ENCODE peak calls at places on chromosomes 11 and 22, in seven cellular contexts. E is RWPE1; F is MM.1S; W is M059J; O is glomerular endothelial cell; N is non-pigmented ciliary epithelial cell; J is stimulated activated naive CD4-positive, alpha-beta T cell. L is an unnamed sample.
A peak's percentile ranks its signal among the peaks of the same experiment; 100 is the strongest.

GRCh38 chr11:92240946-92241345 is 16.3 kb downstream of the FAT3 start:
- DNase-seq in O (no peak), W (no peak), N (no peak), E (no peak), J (no peak), F (no peak), L (no peak)

GRCh38 chr11:71462726-71463125 is 9.7 kb downstream of the NADSYN1 start:
- DNase-seq in F (no peak), J (no peak), N (no peak), W (no peak), E (no peak), O (no peak), L (no peak)

GRCh38 chr11:1547467-1548098 is 24.5 kb downstream of the DUSP8 start:
- DNase-seq in E (no peak), O (no peak), N (no peak), J (no peak), W (no peak), F (no peak), L (no peak)

GRCh38 chr11:2086239-2087040 is 52.7 kb downstream of the IGF2 start:
- DNase-seq in E (no peak), O (no peak), J (no peak), N (no peak), W (no peak), F (no peak), L (no peak)

GRCh38 chr11:79174045-79175008 is 266.5 kb downstream of the TENM4 start:
- DNase-seq in J (no peak), O (no peak), W (peak; percentile 8), E (no peak), N (no peak), F (no peak), L (no peak)

GRCh38 chr22:38316340-38317236 is 645 bp downstream of the CSNK1E start:
- DNase-seq in O (no peak), N (no peak), W (peak; percentile 44), J (peak; percentile 65), E (no peak), F (peak; percentile 31), L (no peak)

GRCh38 chr11:1087279-1087960 is 12.7 kb downstream of the MUC2 start:
- DNase-seq in E (no peak), J (no peak), N (no peak), W (no peak), F (no peak), O (no peak), L (no peak)

GRCh38 chr11:35318977-35319925 is 100.1 kb downstream of the SLC1A2 start:
- DNase-seq in J (no peak), N (no peak), F (no peak), E (no peak), O (peak; percentile 9), W (peak; percentile 84), L (no peak)

GRCh38 chr11:119318240-119319135 is 1.6 kb upstream of the MCAM start:
- DNase-seq in E (peak; percentile 78), J (no peak), F (no peak), N (peak; percentile 51), O (no peak), W (peak; percentile 95), L (no peak)

GRCh38 chr11:119218141-119218878 is 12.2 kb downstream of the CBL start:
- DNase-seq in E (peak; percentile 93), N (peak; percentile 92), O (no peak), F (no peak), J (no peak), W (peak; percentile 96), L (peak; percentile 97)

GRCh38 chr22:25656724-25657123 is 85.3 kb upstream of the MYO18B start:
- DNase-seq in O (no peak), W (no peak), E (no peak), J (no peak), N (no peak), F (peak; percentile 6), L (no peak)

GRCh38 chr22:29208502-29208862 is 2.8 kb downstream of the EMID1 start:
- DNase-seq in N (no peak), O (no peak), E (no peak), J (no peak), W (no peak), F (no peak), L (no peak)

GRCh38 chr11:6414874-6415328 is 4.0 kb downstream of the APBB1 start:
- DNase-seq in E (no peak), W (peak; percentile 41), F (peak; percentile 19), N (no peak), J (no peak), O (no peak), L (no peak)

GRCh38 chr11:115287266-115287665 is 216.9 kb downstream of the CADM1 start:
- DNase-seq in E (no peak), N (no peak), W (no peak), J (no peak), O (no peak), F (no peak), L (no peak)

GRCh38 chr22:17918840-17919239 is 105.5 kb downstream of the MICAL3 start:
- DNase-seq in J (no peak), W (peak; percentile 88), N (no peak), O (no peak), F (no peak), E (no peak), L (no peak)

GRCh38 chr22:40628354-40629042 is 8.0 kb downstream of the MRTFA start:
- DNase-seq in E (no peak), N (no peak), W (peak; percentile 86), F (no peak), O (no peak), J (no peak), L (no peak)

GRCh38 chr22:19644314-19645223 is 69.7 kb upstream of the SEPTIN5 start:
- DNase-seq in J (no peak), N (no peak), W (no peak), E (no peak), F (no peak), O (no peak), L (no peak)

GRCh38 chr22:17902960-17903359 is 121.4 kb downstream of the MICAL3 start:
- DNase-seq in F (no peak), E (no peak), N (no peak), O (no peak), J (no peak), W (no peak), L (no peak)

GRCh38 chr11:95388086-95388485 is 157.1 kb upstream of the SESN3 start:
- DNase-seq in J (no peak), F (no peak), E (no peak), O (no peak), W (no peak), N (no peak), L (no peak)

GRCh38 chr11:13260196-13260962 is 17.2 kb upstream of the BMAL1 start:
- DNase-seq in N (no peak), W (peak; percentile 55), J (no peak), E (peak; percentile 85), F (no peak), O (no peak), L (peak; percentile 93)

GRCh38 chr11:19474954-19475811 is 234.4 kb upstream of the E2F8 start:
- DNase-seq in J (no peak), E (no peak), O (no peak), W (no peak), F (no peak), N (no peak), L (no peak)

GRCh38 chr22:49712195-49712791 is 115.4 kb downstream of the BRD1 start:
- DNase-seq in F (peak; percentile 23), O (no peak), E (peak; percentile 8), N (no peak), W (no peak), J (no peak), L (no peak)

GRCh38 chr11:128318856-128319474 is 268.4 kb downstream of the ETS1 start:
- DNase-seq in W (peak; percentile 53), F (no peak), E (no peak), O (no peak), J (peak; percentile 53), N (no peak), L (no peak)

GRCh38 chr11:13465909-13466371 is 2.9 kb upstream of the BTBD10 start:
- DNase-seq in W (peak; percentile 42), F (peak; percentile 34), N (no peak), J (no peak), E (peak; percentile 41), O (no peak), L (no peak)

GRCh38 chr22:39444247-39444800 is 12.5 kb upstream of the MGAT3 start:
- DNase-seq in W (peak; percentile 29), O (no peak), N (no peak), J (no peak), E (no peak), F (no peak), L (no peak)

GRCh38 chr11:111373590-111373989 is 5.5 kb downstream of the POU2AF1 start:
- DNase-seq in W (no peak), N (no peak), O (no peak), J (no peak), F (peak; percentile 59), E (no peak), L (no peak)

GRCh38 chr11:129951201-129951882 is 51.3 kb downstream of the PRDM10 start:
- DNase-seq in N (no peak), F (no peak), J (no peak), O (no peak), W (no peak), E (no peak), L (no peak)

GRCh38 chr11:2797741-2798361 is 87.7 kb downstream of the CDKN1C start:
- DNase-seq in J (no peak), O (no peak), E (no peak), W (no peak), F (no peak), N (no peak), L (no peak)

GRCh38 chr11:83033367-83033766 is 38.3 kb downstream of the RAB30 start:
- DNase-seq in E (no peak), F (peak; percentile 11), J (no peak), O (no peak), W (no peak), N (no peak), L (no peak)

GRCh38 chr11:103618532-103618931 is 417.9 kb upstream of the DDI1 start:
- DNase-seq in W (peak; percentile 40), J (no peak), O (no peak), N (no peak), E (no peak), F (no peak), L (no peak)

GRCh38 chr11:95739108-95739507 is 50.5 kb downstream of the FAM76B start:
- DNase-seq in J (no peak), F (no peak), O (no peak), W (no peak), N (no peak), E (no peak), L (no peak)